ENCODE peak calls at places on chromosome 20, in seven cellular contexts. L is HCT116, P is A549, S is heart left ventricle, I is gastrocnemius medialis, E is stomach, X is ovary. Y is an unnamed sample.

GRCh38 chr20:33757046-33757445 is 25.2 kb downstream of the ZNF341 start:
- DNase-seq in L (no peak), P (no peak), S (no peak), I (no peak), E (no peak), X (no peak), Y (no peak)

GRCh38 chr20:32524871-32525501 is 60.1 kb downstream of the NOL4L start:
- DNase-seq in L (no peak), P (no peak), S (peak; percentile 86), I (peak; percentile 30), E (peak; percentile 92), X (no peak), Y (no peak)

GRCh38 chr20:1050440-1050839 is 48.3 kb upstream of the RSPO4 start:
- DNase-seq in L (no peak), P (no peak), S (no peak), I (no peak), E (no peak), X (no peak), Y (no peak)

GRCh38 chr20:52124821-52125220 is 66.8 kb downstream of the ZFP64 start:
- DNase-seq in L (no peak), P (no peak), S (no peak), I (no peak), E (no peak), X (no peak), Y (no peak)

GRCh38 chr20:54356726-54357235 is 118.6 kb upstream of the DOK5 start:
- DNase-seq in L (no peak), P (no peak), S (no peak), I (no peak), E (no peak), X (no peak), Y (no peak)

GRCh38 chr20:19661717-19662637 is 96.1 kb upstream of the RIN2 start:
- DNase-seq in L (peak; percentile 56), P (peak; percentile 79), S (peak; percentile 47), I (peak; percentile 49), E (peak; percentile 71), X (peak; percentile 50), Y (peak; percentile 83)

GRCh38 chr20:9699181-9699580 is 139.7 kb downstream of the PAK5 start:
- DNase-seq in L (no peak), P (peak; percentile 4), S (no peak), I (no peak), E (no peak), X (no peak), Y (no peak)

GRCh38 chr20:14612389-14612788 is 275.0 kb upstream of the FLRT3 start:
- DNase-seq in L (no peak), P (no peak), S (no peak), I (no peak), E (no peak), X (no peak), Y (no peak)

DNA sequence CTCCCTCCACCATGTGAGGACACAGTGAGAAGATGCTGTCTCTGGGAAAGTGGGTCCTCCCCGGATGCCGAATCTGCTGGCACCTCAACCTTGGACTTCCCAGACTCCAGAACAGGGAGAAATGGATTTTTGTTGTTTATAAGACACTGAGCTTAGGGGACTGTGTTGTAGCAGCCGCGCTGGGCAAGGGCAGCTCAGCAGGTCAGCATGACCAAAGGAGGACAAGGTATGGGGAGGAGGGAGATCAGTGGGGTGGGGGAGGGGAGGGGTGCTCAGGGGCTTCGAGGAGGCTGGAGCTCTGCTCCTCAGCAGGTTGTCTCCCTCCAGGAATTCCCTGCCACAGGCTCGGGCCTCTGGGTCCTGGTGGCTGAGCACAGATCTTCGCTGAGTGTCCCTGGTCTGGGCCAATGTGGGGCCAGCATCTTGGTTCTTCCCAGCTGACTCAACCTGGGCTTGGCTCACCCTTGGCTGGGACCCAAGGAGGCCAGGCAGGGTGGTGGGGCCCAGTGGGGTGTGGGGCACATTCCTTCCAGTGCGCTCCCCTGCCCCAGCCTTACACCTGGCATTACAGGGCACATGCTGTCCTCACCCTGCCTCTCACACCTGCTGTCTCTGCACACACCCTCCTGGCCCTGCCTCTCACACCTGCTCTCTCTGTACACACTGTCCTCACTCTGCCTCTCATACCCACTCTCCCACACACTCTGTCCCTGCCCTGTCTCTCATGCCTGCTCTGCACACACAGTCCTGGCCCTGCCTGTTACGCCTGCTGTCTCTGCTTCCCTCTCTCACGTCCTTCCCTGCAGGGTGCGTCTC is 107.3 kb downstream of the SYCP2 start:
- DNase-seq in L (no peak), P (no peak), S (no peak), I (peak; percentile 44), E (peak; percentile 68), X (no peak), Y (no peak)
- TF ChIP-seq POLR2A in L (no peak), P (no peak), S (no peak), I (no peak), E (no peak), X (no peak), Y (no peak)

DNA sequence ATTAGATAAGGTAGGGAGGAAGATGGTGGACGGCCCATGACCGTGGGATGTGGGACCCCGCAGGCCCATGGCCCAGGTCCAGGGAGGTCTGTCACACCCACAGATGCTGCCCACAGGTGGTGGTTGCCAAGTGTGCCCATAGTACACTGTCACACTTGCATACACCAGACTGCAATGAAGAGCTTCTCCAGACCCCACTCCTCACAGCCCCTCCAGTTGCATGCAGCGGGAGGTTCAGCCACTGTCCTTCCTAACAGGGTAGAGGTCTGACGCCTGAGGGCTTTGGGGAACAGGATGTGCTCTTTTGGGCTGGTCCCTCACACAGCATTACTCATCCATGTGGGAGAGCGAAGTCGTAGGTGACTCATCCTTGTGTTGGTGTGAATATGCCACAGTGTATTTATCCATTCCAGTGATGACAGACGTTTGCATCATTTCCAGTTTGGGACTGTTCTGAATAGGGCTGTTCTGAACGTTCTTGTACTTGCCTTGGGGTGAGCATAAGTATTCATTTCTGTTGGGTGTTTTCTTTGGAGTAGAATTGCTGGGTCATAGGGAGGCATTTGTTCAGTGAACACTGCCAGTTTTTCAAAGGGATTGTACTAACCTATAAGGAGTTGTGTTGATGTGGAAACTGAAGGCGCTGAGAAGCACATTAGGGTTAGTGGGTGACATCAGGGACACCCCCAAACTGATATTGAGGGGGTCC is 10.1 kb upstream of the PYGB start:
- DNase-seq in L (peak; percentile 94), P (peak; percentile 99), S (peak; percentile 84), I (peak; percentile 62), E (no peak), X (no peak), Y (peak; percentile 89)
- TF ChIP-seq POLR2A in L (no peak), P (no peak), S (no peak), I (peak; percentile 6), E (no peak), X (no peak), Y (peak; percentile 53)

GRCh38 chr20:47993035-47993755 is 207.9 kb upstream of the SULF2 start:
- DNase-seq in L (no peak), P (no peak), S (no peak), I (no peak), E (no peak), X (no peak), Y (no peak)

GRCh38 chr20:47993817-47994216 is 208.5 kb upstream of the SULF2 start:
- DNase-seq in L (no peak), P (no peak), S (no peak), I (no peak), E (no peak), X (no peak), Y (no peak)

GRCh38 chr20:47989957-47990356 is 204.7 kb upstream of the SULF2 start:
- DNase-seq in L (no peak), P (no peak), S (no peak), I (no peak), E (no peak), X (no peak), Y (no peak)

GRCh38 chr20:47990507-47991132 is 205.3 kb upstream of the SULF2 start:
- DNase-seq in L (no peak), P (no peak), S (no peak), I (no peak), E (no peak), X (no peak), Y (no peak)

GRCh38 chr20:47992021-47992467 is 206.8 kb upstream of the SULF2 start:
- DNase-seq in L (no peak), P (no peak), S (no peak), I (no peak), E (no peak), X (no peak), Y (no peak)
- TF ChIP-seq POLR2A in L (no peak), P (no peak), S (no peak), I (no peak), E (no peak), X (no peak), Y (no peak)

GRCh38 chr20:36950432-36951197 is 893 bp downstream of the SAMHD1 start:
- DNase-seq in L (no peak), P (peak; percentile 16), S (peak; percentile 35), I (no peak), E (peak; percentile 28), X (peak; percentile 29), Y (peak; percentile 45)

GRCh38 chr20:36956674-36957073 is 5.2 kb upstream of the SAMHD1 start:
- DNase-seq in L (no peak), P (no peak), S (no peak), I (no peak), E (no peak), X (no peak), Y (no peak)

GRCh38 chr20:36951977-36952738 is 650 bp upstream of the SAMHD1 start:
- DNase-seq in L (no peak), P (no peak), S (no peak), I (no peak), E (no peak), X (no peak), Y (no peak)

GRCh38 chr20:36951198-36951976 is at the start of gene SAMHD1:
- DNase-seq in L (peak; percentile 96), P (peak; percentile 98), S (peak; percentile 99), I (peak; percentile 97), E (peak; percentile 97), X (peak; percentile 98), Y (peak; percentile 96)
- TF ChIP-seq POLR2A in L (peak; percentile 34), P (peak; percentile 55), S (peak; percentile 96), I (peak; percentile 86), E (no peak), X (peak; percentile 98), Y (peak; percentile 25)

GRCh38 chr20:49713779-49714712 is at the start of gene B4GALT5:
- DNase-seq in L (peak; percentile 80), P (peak; percentile 72), S (peak; percentile 80), I (peak; percentile 27), E (peak; percentile 73), X (peak; percentile 77), Y (peak; percentile 84)
- TF ChIP-seq POLR2A in L (peak; percentile 56), P (peak; percentile 31), S (peak; percentile 41), I (peak; percentile 32), E (no peak), X (no peak), Y (no peak)

GRCh38 chr20:61726979-61727378 is 338.7 kb downstream of the TAF4 start:
- DNase-seq in L (no peak), P (no peak), S (no peak), I (no peak), E (no peak), X (no peak), Y (no peak)
- TF ChIP-seq POLR2A in L (no peak), P (no peak), S (no peak), I (no peak), E (no peak), X (no peak), Y (no peak)